ENCODE peak calls at places on chromosomes 1 and 21, in seven cellular contexts. K is fibroblast of lung, F is Caco-2, I is A549, S is foreskin keratinocyte, W is RWPE1, M is GM10248. L is an unnamed sample.

GRCh38 chr1:228362141-228362883 is 44.3 kb downstream of the TRIM11 start:
- DNase-seq in W (no peak), S (no peak), I (no peak), M (no peak), K (no peak), F (peak; percentile 29), L (no peak)

GRCh38 chr1:158711098-158711497 is 9.4 kb downstream of the OR6K3 start:
- DNase-seq in S (no peak), K (no peak), W (no peak), M (no peak), I (no peak), F (no peak), L (no peak)

GRCh38 chr1:200483491-200484143 is 73.8 kb upstream of the ZNF281 start:
- DNase-seq in K (peak; percentile 100), F (peak; percentile 45), I (peak; percentile 95), M (peak; percentile 80), W (peak; percentile 100), S (peak; percentile 95), L (no peak)

GRCh38 chr21:37149411-37149810 is 76.4 kb downstream of the TTC3 start:
- DNase-seq in M (no peak), W (no peak), F (no peak), K (peak; percentile 47), I (no peak), S (no peak), L (no peak)

GRCh38 chr1:40257313-40257687 is 736 bp upstream of the ZMPSTE24 start:
- DNase-seq in M (no peak), S (no peak), W (no peak), F (peak; percentile 38), I (no peak), K (no peak), L (no peak)

GRCh38 chr1:81571946-81572345 is 228.8 kb upstream of the ADGRL2 start:
- DNase-seq in K (peak; percentile 34), M (no peak), S (no peak), F (no peak), I (no peak), W (no peak), L (no peak)

GRCh38 chr1:91054780-91055481 is 33.1 kb upstream of the ZNF644 start:
- DNase-seq in K (no peak), F (no peak), I (no peak), M (peak; percentile 49), W (no peak), S (no peak), L (no peak)

GRCh38 chr1:197903196-197903514 is 725 bp downstream of the C1orf53 start:
- DNase-seq in M (no peak), W (no peak), F (no peak), S (no peak), K (no peak), I (no peak), L (no peak)

GRCh38 chr1:2376931-2377672 is 14.3 kb downstream of the MORN1 start:
- DNase-seq in S (no peak), W (no peak), I (no peak), F (no peak), K (no peak), M (no peak), L (no peak)

DNA sequence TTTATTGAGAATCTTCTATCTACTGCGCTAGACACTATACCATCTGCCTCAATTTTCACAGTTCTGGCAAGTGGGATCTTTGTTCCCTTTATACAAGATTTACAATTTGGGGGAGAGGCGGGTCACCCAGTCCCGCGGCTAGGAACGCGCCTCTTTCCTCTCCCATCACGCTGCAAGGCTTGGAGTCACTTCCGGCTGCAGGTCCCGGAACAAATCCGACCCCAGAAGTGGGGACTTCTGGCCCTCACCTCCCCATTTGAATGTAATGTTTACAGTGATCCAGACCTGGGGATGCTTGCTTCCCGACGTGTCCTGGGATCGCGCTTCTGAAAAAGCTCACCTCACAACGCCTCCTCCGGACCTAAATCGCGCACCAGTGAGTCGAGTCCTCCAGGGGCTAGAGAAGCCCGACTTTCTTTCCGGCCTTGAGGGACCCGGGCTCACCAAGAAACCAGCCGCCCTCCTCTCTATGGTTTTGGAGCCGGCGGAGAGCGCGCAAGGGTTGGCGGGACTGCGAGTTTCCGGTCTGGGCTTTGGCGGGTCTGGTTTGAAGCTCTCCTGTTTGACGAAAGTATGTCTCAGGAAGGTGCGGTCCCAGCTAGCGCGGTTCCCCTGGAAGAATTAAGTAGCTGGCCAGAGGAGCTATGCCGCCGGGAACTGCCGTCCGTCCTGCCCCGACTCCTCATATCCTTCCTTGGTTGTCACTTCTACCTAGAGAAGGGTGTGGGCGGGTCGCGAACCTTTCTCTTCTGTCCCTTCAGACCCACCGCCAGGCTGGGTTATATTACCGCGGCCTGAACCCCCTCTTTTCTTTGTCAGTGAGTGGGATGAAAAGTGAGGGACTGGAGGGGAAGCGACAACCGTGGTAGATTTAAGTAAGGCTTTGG is at the start of gene METTL18:
- DNase-seq in M (peak; percentile 89), K (peak; percentile 97), F (peak; percentile 96), I (peak; percentile 97), S (peak; percentile 87), W (peak; percentile 95), L (peak; percentile 67)
- TF ChIP-seq CTCF in M (no peak), K (no peak), F (no peak), I (no peak), S (no peak), W (no peak), L (no peak)

DNA sequence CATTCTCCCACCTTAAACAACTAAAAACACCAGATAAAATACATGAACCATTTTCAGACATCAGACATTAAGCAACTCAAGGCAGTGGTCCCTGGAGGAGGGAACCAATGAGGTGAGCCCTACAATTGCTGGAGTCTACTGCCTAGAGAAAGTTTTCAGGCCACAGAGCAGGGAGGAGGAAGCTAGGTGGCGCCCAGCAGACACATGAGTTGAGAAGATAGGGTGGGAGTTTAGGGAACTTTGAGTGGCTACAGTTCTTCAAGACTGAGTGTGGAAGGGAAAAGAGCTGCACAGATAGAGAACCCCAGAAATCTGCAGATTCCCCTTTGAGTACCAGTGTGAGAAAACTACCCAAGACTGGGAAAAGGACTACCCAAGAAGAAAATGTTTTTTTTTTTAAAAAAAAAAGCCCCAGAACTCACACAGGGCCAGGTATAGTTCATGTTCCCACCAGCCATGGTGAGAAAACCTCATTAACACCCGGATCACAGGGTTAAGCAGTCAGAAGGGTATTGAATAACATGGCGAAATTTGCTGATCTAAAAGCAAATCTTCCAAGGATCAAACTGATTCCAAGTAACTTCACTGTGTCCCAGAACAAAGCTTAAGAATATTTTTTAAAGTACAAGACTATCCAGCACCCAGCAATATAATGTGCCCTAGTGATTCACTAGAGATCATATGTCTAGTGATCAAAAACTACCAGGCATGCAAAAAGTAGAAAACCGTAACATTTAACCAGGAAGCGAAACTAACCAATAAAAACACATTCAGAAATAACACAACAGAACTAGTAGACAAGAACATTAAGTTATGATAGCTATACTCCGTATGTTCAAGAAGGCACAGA is 12.0 kb downstream of the ALDH9A1 start:
- DNase-seq in W (no peak), I (no peak), K (no peak), M (peak; percentile 27), F (no peak), S (no peak), L (no peak)
- TF ChIP-seq CTCF in W (no peak), I (no peak), K (peak; percentile 11), M (peak; percentile 35), F (no peak), S (peak; percentile 11), L (no peak)

GRCh38 chr1:16046865-16047264 is 3.3 kb downstream of the CLCNKB start:
- DNase-seq in I (no peak), M (no peak), W (no peak), F (no peak), K (peak; percentile 6), S (no peak), L (no peak)
- TF ChIP-seq CTCF in I (no peak), M (no peak), W (no peak), F (no peak), K (no peak), S (no peak), L (no peak)

DNA sequence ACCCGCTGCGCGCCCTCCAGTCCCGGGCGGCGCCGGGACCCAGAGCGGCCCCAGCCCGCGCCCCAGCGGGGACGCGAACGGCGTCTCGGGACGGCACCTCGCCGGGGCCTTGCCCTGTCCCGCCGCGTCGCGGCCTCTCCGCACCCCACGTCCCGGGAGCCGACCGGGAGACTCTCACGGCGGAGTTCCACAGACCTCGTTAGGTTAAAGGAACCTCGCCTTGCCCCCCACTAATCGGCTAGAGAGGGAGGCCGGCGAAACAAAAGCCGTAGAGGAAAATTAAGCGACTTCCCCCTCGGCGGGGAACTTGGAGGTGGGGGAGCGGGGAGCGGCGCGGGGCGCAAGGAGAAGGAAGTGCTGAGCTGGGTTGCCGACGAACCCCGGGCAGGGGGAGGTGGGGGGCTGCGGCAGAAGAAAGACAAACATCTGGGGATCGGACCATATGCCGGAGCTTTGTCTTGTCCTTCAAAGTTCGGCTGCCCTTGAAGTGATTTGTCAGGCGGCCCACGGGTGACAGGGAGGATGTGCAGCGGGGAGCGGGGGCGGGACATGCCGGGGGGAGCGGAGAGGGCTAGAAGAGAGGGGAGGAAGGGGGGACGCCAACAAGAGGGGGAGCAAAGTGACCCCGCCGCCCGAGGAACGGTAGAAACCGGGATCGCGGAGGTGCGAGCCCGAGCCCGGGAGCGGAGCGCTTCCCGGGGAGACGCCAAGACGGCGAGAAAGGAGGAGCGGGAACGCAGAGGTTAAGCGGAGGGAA is 120.0 kb upstream of the RRP15 start:
- DNase-seq in K (peak; percentile 4), S (no peak), W (no peak), F (no peak), M (peak; percentile 22), I (peak; percentile 11), L (peak; percentile 30)
- TF ChIP-seq CTCF in K (no peak), S (no peak), W (no peak), F (no peak), M (no peak), I (no peak), L (no peak)

DNA sequence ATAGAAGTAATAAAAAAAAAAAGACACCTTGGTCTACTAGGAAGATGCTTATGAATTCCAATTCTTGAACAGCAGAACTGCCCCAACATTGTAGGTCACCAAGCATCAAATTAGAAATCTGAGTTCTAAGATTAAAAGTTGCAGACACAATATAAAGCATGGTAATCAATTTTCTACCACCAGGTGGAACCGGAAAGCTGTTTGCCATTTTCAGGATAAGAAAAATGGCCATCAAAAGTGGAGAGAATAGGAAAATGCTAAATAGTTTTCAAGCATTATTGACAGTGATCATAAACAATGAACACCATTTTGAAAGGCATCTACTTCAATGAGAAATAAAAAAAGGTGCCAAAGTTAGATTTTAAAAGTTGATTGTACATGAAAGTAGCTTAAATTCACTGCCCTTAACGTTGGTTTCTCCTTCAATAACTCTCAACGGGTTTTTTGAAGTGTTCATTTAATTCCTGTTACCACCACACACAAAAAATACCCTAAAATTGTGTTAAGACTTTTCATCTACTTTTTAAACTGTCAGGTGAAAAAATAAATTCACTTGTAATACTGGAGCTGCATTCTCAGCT is 252.9 kb downstream of the KCNT2 start:
- DNase-seq in K (peak; percentile 24), M (no peak), I (peak; percentile 33), W (peak; percentile 43), F (no peak), S (no peak), L (no peak)
- TF ChIP-seq CTCF in K (peak; percentile 52), M (no peak), I (peak; percentile 58), W (peak; percentile 56), F (peak; percentile 21), S (peak; percentile 73), L (peak; percentile 49)